ENCODE peak calls at places on chromosome 13, in six cellular contexts. B, V, P, I, O and S are unnamed samples.

GRCh38 chr13:48656621-48657020 is 2.9 kb downstream of the CYSLTR2 start:
- DNase-seq in B (no peak), V (no peak), P (no peak), I (peak), O (no peak), S (no peak)

GRCh38 chr13:31213681-31214289 is 14.0 kb downstream of the B3GLCT start:
- DNase-seq in B (no peak), V (no peak), P (no peak), I (no peak), O (no peak), S (no peak)

GRCh38 chr13:49373699-49374098 is 70.2 kb downstream of the CAB39L start:
- DNase-seq in B (no peak), V (no peak), P (no peak), I (peak), O (no peak), S (no peak)

GRCh38 chr13:101018720-101019119 is 344.1 kb upstream of the TMTC4 start:
- DNase-seq in B (no peak), V (peak), P (no peak), I (no peak), O (no peak), S (no peak)

GRCh38 chr13:27830010-27830409 is 37.7 kb downstream of the GSX1 start:
- DNase-seq in B (peak), V (no peak), P (peak), I (peak), O (peak), S (peak)

GRCh38 chr13:94433055-94433947 is 46.2 kb downstream of the DCT start:
- DNase-seq in B (no peak), V (no peak), P (no peak), I (peak), O (peak), S (peak)

GRCh38 chr13:100530645-100531044 is 57.9 kb downstream of the GGACT start:
- DNase-seq in B (no peak), V (no peak), P (no peak), I (no peak), O (no peak), S (no peak)

GRCh38 chr13:27120811-27121210 is 50.8 kb downstream of the USP12 start:
- DNase-seq in B (no peak), V (no peak), P (no peak), I (peak), O (no peak), S (no peak)

GRCh38 chr13:42525035-42525504 is 48.9 kb upstream of the TNFSF11 start:
- DNase-seq in B (no peak), V (no peak), P (no peak), I (peak), O (no peak), S (no peak)